ENCODE peak calls at places on chromosome 11, in five cellular contexts. One of them, this sample, is unnamed.

GRCh38 chr11:102323542-102324261 is 6.4 kb downstream of the BIRC3 start:
- DNase-seq in activated B cell treated with CpG ODN at 0.5 μM for 24 hours: no peak
- DNase-seq in neural progenitor cell: no peak
- DNase-seq in CD8-positive, alpha-beta T cell: no peak
- DNase-seq in astrocyte: peak; percentile 77
- DNase-seq in this sample: no peak

GRCh38 chr11:63858628-63859550 is 20.0 kb downstream of the MARK2 start:
- DNase-seq in astrocyte: peak; percentile 32
- DNase-seq in CD8-positive, alpha-beta T cell: no peak
- DNase-seq in neural progenitor cell: no peak
- DNase-seq in activated B cell treated with CpG ODN at 0.5 μM for 24 hours: no peak
- DNase-seq in this sample: no peak

GRCh38 chr11:6640985-6641701 is 14.5 kb downstream of the DCHS1 start:
- DNase-seq in astrocyte: no peak
- DNase-seq in activated B cell treated with CpG ODN at 0.5 μM for 24 hours: no peak
- DNase-seq in neural progenitor cell: no peak
- DNase-seq in CD8-positive, alpha-beta T cell: no peak
- DNase-seq in this sample: no peak

GRCh38 chr11:96758957-96759356 is 369.1 kb downstream of the JRKL start:
- DNase-seq in neural progenitor cell: no peak
- DNase-seq in activated B cell treated with CpG ODN at 0.5 μM for 24 hours: no peak
- DNase-seq in CD8-positive, alpha-beta T cell: no peak
- DNase-seq in astrocyte: no peak
- DNase-seq in this sample: no peak

GRCh38 chr11:65712633-65713076 is 603 bp downstream of the KAT5 start:
- DNase-seq in astrocyte: no peak
- DNase-seq in activated B cell treated with CpG ODN at 0.5 μM for 24 hours: no peak
- DNase-seq in CD8-positive, alpha-beta T cell: no peak
- DNase-seq in neural progenitor cell: no peak
- DNase-seq in this sample: no peak

GRCh38 chr11:6457581-6458320 is 16.0 kb downstream of the TRIM3 start:
- DNase-seq in neural progenitor cell: no peak
- DNase-seq in astrocyte: no peak
- DNase-seq in CD8-positive, alpha-beta T cell: no peak
- DNase-seq in activated B cell treated with CpG ODN at 0.5 μM for 24 hours: no peak
- DNase-seq in this sample: no peak

GRCh38 chr11:111549869-111550203 is 9.3 kb downstream of the LAYN start:
- DNase-seq in astrocyte: no peak
- DNase-seq in neural progenitor cell: no peak
- DNase-seq in CD8-positive, alpha-beta T cell: no peak
- DNase-seq in activated B cell treated with CpG ODN at 0.5 μM for 24 hours: no peak
- DNase-seq in this sample: no peak

GRCh38 chr11:123000721-123001120 is 19.1 kb upstream of the BSX start:
- DNase-seq in CD8-positive, alpha-beta T cell: no peak
- DNase-seq in activated B cell treated with CpG ODN at 0.5 μM for 24 hours: no peak
- DNase-seq in astrocyte: no peak
- DNase-seq in neural progenitor cell: no peak
- DNase-seq in this sample: no peak

GRCh38 chr11:119907934-119908760 is 179.1 kb upstream of the NECTIN1 start:
- DNase-seq in astrocyte: no peak
- DNase-seq in neural progenitor cell: no peak
- DNase-seq in CD8-positive, alpha-beta T cell: no peak
- DNase-seq in activated B cell treated with CpG ODN at 0.5 μM for 24 hours: no peak
- DNase-seq in this sample: no peak

GRCh38 chr11:86469491-86470388 is 95.1 kb downstream of the CCDC81 start:
- DNase-seq in neural progenitor cell: no peak
- DNase-seq in activated B cell treated with CpG ODN at 0.5 μM for 24 hours: no peak
- DNase-seq in astrocyte: no peak
- DNase-seq in CD8-positive, alpha-beta T cell: no peak
- DNase-seq in this sample: no peak

GRCh38 chr11:783581-784015 is 6.3 kb downstream of the CEND1 start:
- DNase-seq in CD8-positive, alpha-beta T cell: no peak
- DNase-seq in neural progenitor cell: peak; percentile 94
- DNase-seq in astrocyte: peak; percentile 86
- DNase-seq in activated B cell treated with CpG ODN at 0.5 μM for 24 hours: no peak
- DNase-seq in this sample: peak; percentile 73

GRCh38 chr11:112555491-112556364 is 295.1 kb upstream of the PLET1 start:
- DNase-seq in activated B cell treated with CpG ODN at 0.5 μM for 24 hours: peak; percentile 21
- DNase-seq in astrocyte: peak; percentile 4
- DNase-seq in neural progenitor cell: peak; percentile 75
- DNase-seq in CD8-positive, alpha-beta T cell: peak; percentile 71
- DNase-seq in this sample: peak; percentile 73

GRCh38 chr11:118605116-118605867 is 2.1 kb upstream of the PHLDB1 start:
- DNase-seq in CD8-positive, alpha-beta T cell: no peak
- DNase-seq in astrocyte: peak; percentile 66
- DNase-seq in neural progenitor cell: peak; percentile 47
- DNase-seq in activated B cell treated with CpG ODN at 0.5 μM for 24 hours: no peak
- DNase-seq in this sample: no peak

GRCh38 chr11:36501236-36501635 is 8.8 kb downstream of the TRAF6 start:
- DNase-seq in CD8-positive, alpha-beta T cell: no peak
- DNase-seq in neural progenitor cell: no peak
- DNase-seq in activated B cell treated with CpG ODN at 0.5 μM for 24 hours: no peak
- DNase-seq in astrocyte: peak; percentile 25
- DNase-seq in this sample: no peak

GRCh38 chr11:12167098-12167999 is 57.0 kb downstream of the MICAL2 start:
- DNase-seq in astrocyte: peak; percentile 96
- DNase-seq in neural progenitor cell: no peak
- DNase-seq in CD8-positive, alpha-beta T cell: no peak
- DNase-seq in activated B cell treated with CpG ODN at 0.5 μM for 24 hours: no peak
- DNase-seq in this sample: no peak

GRCh38 chr11:62394825-62395538 is 23.9 kb upstream of the SCGB1A1 start:
- DNase-seq in neural progenitor cell: peak; percentile 87
- DNase-seq in astrocyte: peak; percentile 66
- DNase-seq in activated B cell treated with CpG ODN at 0.5 μM for 24 hours: no peak
- DNase-seq in CD8-positive, alpha-beta T cell: peak; percentile 52
- DNase-seq in this sample: no peak

GRCh38 chr11:123800041-123800440 is 6.1 kb downstream of the OR6M1 start:
- DNase-seq in astrocyte: no peak
- DNase-seq in CD8-positive, alpha-beta T cell: no peak
- DNase-seq in neural progenitor cell: no peak
- DNase-seq in activated B cell treated with CpG ODN at 0.5 μM for 24 hours: no peak
- DNase-seq in this sample: no peak

GRCh38 chr11:88377661-88378060 is 40.1 kb upstream of the CTSC start:
- DNase-seq in CD8-positive, alpha-beta T cell: no peak
- DNase-seq in neural progenitor cell: no peak
- DNase-seq in astrocyte: no peak
- DNase-seq in activated B cell treated with CpG ODN at 0.5 μM for 24 hours: no peak
- DNase-seq in this sample: no peak

DNA sequence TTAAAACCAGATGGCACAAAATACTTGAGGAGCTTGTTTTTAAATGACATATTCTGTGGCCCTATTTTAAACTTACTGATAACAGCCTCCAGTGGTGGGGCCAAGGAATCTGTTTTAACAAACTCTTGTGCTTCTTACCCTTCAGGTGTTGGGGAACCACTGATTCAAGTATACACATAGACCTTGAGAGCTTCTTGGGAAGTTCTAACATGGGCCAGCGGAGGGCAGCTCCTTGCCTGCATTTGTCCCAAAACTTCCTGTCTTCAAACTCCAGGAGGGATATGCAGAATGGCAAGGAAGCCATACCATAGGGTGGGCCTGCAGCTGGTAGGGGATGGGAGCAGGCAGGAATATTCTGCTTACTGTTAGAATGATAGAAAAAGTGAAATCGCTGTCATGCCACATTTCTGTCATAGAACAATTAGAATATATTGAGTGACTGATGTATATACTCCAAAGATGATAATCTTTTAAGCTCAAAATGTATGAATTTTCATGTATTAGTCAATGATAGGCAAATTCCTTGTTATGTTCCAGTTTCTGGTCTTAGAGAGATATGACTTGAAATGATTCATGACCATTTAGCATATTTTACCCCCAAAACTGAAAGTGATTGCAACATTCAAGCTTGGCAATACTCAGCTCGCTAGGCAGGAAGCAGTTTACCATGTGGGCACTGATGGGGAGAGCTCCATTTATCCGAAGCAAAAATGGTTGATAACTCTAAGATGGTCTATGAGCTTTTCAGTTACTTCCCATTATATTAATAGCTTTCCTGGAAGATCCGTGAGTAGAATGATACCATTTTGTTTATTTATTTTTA is 9.2 kb downstream of the EXT2 start:
- DNase-seq in astrocyte: no peak
- DNase-seq in CD8-positive, alpha-beta T cell: no peak
- DNase-seq in activated B cell treated with CpG ODN at 0.5 μM for 24 hours: no peak
- DNase-seq in neural progenitor cell: no peak
- DNase-seq in this sample: no peak
- TF ChIP-seq CTCF in astrocyte: no peak
- TF ChIP-seq CTCF in CD8-positive, alpha-beta T cell: no peak
- TF ChIP-seq CTCF in activated B cell treated with CpG ODN at 0.5 μM for 24 hours: no peak
- TF ChIP-seq CTCF in neural progenitor cell: no peak
- TF ChIP-seq CTCF in this sample: no peak

DNA sequence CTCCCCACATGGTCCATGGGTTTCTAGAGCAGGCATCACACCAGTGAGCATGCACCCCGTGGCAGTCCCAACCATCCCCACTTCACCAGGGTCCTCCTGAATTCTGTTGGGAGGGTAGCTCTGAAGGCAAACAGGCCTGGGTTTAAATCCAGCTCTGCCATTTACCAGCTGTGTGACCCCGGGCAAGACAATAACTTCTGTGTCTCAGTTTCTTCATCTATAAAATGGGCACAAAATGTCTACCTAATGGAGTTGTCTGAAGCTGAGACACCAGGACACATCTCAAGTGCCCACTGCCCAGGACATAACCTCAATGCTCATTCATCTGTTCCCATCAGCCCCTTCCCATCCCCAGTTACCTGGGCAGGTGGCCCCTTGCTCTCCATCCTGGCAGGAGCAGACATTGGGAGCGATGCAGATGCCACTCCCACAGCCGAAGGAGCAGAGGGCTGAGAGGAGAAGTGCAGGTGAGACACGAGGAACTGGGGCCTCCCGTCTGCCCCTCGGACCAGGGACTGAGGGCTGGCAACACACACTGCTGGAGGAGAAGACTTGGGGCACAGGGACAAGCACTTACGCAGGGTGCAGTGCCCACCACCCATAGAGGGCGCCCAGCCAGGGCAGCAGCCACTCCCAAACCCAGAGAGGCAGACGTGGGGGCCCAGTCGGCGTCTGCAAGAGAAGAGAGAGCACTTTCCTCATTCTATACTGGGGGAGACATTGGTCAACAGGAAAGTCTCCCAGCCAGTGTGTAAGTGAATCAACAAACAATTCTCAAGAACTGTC is 4.0 kb downstream of the VWCE start:
- DNase-seq in CD8-positive, alpha-beta T cell: no peak
- DNase-seq in activated B cell treated with CpG ODN at 0.5 μM for 24 hours: no peak
- DNase-seq in neural progenitor cell: no peak
- DNase-seq in astrocyte: no peak
- DNase-seq in this sample: no peak
- TF ChIP-seq CTCF in CD8-positive, alpha-beta T cell: no peak
- TF ChIP-seq CTCF in activated B cell treated with CpG ODN at 0.5 μM for 24 hours: no peak
- TF ChIP-seq CTCF in neural progenitor cell: peak; percentile 25
- TF ChIP-seq CTCF in astrocyte: no peak
- TF ChIP-seq CTCF in this sample: no peak

GRCh38 chr11:74846770-74847169 is 98.1 kb downstream of the RNF169 start:
- DNase-seq in activated B cell treated with CpG ODN at 0.5 μM for 24 hours: no peak
- DNase-seq in neural progenitor cell: no peak
- DNase-seq in astrocyte: no peak
- DNase-seq in CD8-positive, alpha-beta T cell: no peak
- DNase-seq in this sample: no peak

GRCh38 chr11:74853223-74853622 is 95.7 kb downstream of the XRRA1 start:
- DNase-seq in activated B cell treated with CpG ODN at 0.5 μM for 24 hours: no peak
- DNase-seq in CD8-positive, alpha-beta T cell: no peak
- DNase-seq in neural progenitor cell: no peak
- DNase-seq in astrocyte: no peak
- DNase-seq in this sample: no peak

GRCh38 chr11:74845978-74846517 is 97.4 kb downstream of the RNF169 start:
- DNase-seq in astrocyte: no peak
- DNase-seq in CD8-positive, alpha-beta T cell: no peak
- DNase-seq in activated B cell treated with CpG ODN at 0.5 μM for 24 hours: no peak
- DNase-seq in neural progenitor cell: no peak
- DNase-seq in this sample: no peak

GRCh38 chr11:74847895-74848294 is 99.2 kb downstream of the RNF169 start:
- DNase-seq in neural progenitor cell: no peak
- DNase-seq in CD8-positive, alpha-beta T cell: no peak
- DNase-seq in activated B cell treated with CpG ODN at 0.5 μM for 24 hours: no peak
- DNase-seq in astrocyte: no peak
- DNase-seq in this sample: no peak

DNA sequence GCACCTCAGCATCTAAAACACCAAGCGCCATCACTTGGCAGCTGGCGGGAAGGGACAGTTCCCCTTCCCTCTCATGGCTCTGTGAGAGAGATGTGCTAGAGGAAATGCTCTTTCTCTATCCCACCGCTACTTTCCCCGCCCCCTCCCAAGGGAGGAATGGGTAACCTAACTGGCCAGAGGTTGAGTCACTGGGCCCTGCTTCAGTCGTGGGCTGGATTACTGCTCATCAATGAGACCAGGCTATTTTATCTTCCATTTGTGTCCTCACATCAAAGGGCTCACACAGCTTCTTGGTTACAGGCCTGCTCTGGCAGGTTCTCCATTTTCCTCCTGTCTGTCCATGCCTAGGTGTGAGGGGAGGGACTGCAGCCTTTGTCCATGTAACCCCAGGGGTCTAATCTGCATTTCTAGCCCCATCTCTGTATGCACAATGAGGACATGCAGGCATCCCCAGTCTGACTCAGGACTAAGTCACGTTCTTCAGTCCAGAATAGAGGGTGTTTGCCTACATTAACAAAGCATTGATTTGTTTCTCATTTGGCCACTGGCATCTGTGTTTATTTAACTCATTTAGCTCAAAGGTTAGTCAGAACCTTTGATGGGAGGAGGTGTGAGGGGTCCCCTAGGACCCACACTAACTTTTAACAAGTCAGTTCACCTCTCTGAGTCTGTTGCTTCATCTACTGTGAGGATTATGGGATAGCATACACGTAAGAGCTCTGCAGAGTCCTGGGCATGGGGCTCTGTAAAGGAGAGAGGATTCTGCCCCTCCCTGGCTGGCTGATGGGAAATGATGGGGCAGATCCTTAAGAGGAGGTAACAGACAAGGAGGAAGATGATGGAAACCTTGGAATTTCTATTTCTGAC is 99.1 kb downstream of the XRRA1 start:
- DNase-seq in CD8-positive, alpha-beta T cell: no peak
- DNase-seq in activated B cell treated with CpG ODN at 0.5 μM for 24 hours: no peak
- DNase-seq in astrocyte: peak; percentile 76
- DNase-seq in neural progenitor cell: peak; percentile 51
- DNase-seq in this sample: no peak
- TF ChIP-seq CTCF in CD8-positive, alpha-beta T cell: no peak
- TF ChIP-seq CTCF in activated B cell treated with CpG ODN at 0.5 μM for 24 hours: no peak
- TF ChIP-seq CTCF in astrocyte: no peak
- TF ChIP-seq CTCF in neural progenitor cell: no peak
- TF ChIP-seq CTCF in this sample: no peak

DNA sequence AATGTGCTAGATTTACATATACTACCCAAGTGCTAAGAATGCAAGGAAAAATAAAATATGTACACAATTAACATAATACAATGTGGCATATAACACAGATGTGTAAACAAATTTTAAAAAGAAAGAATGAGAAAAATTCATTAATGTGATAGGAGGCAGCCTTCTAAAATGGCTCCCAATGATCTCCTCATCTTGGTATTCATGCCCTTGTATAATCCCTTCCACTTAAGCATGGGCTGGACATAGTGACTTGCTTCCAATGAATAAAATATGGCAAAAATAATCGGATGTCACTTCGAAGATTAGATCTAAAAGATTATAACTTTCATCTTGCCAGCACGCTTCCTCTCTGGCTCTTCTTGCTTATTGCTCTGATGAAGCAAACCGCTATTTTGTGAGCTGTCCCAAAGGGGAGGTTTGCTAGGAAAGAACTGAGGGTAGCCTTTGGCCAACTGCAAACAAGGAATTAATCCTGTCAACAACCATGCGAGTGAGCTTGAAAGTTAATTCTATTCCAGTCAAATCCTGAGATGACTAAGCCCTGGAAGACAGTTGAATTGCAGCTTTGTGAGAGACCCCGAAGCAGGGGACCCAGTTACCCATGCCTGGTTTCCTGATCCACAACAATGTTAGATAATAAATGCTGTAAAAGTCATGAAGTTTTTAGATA is 10.1 kb upstream of the RNF141 start:
- DNase-seq in CD8-positive, alpha-beta T cell: no peak
- DNase-seq in neural progenitor cell: no peak
- DNase-seq in activated B cell treated with CpG ODN at 0.5 μM for 24 hours: no peak
- DNase-seq in astrocyte: no peak
- DNase-seq in this sample: no peak
- TF ChIP-seq CTCF in CD8-positive, alpha-beta T cell: no peak
- TF ChIP-seq CTCF in neural progenitor cell: no peak
- TF ChIP-seq CTCF in activated B cell treated with CpG ODN at 0.5 μM for 24 hours: no peak
- TF ChIP-seq CTCF in astrocyte: no peak
- TF ChIP-seq CTCF in this sample: no peak